ENCODE peak calls at places on chromosomes 4 and X, in five cellular contexts. V, G, R, M and Y are unnamed samples. For H3K27me3, the result is how much of the 10 kb centered on the place peaks cover.

GRCh38 chr4:74056114-74056857 is 17.8 kb upstream of the CXCL3 start:
- DNase-seq in V (no peak), G (no peak), R (no peak), M (no peak), Y (no peak)

GRCh38 chr4:85793256-85793655 is 318.3 kb downstream of the ARHGAP24 start:
- DNase-seq in V (no peak), G (no peak), R (no peak), M (no peak), Y (no peak)

GRCh38 chr4:140061883-140062282 is 92.1 kb downstream of the MAML3 start:
- DNase-seq in V (no peak), G (no peak), R (no peak), M (no peak), Y (no peak)

GRCh38 chrX:20267599-20267923 is 852 bp upstream of the RPS6KA3 start:
- DNase-seq in V (no peak), G (no peak), R (no peak), M (no peak), Y (no peak)

GRCh38 chrX:138858438-138858837 is 146.9 kb upstream of the FGF13 start:
- DNase-seq in V (peak), G (peak), R (no peak), M (no peak), Y (no peak)

GRCh38 chr4:169254546-169254983 is 16.2 kb downstream of the SH3RF1 start:
- DNase-seq in V (peak), G (peak), R (no peak), M (no peak), Y (no peak)

GRCh38 chr4:966266-967112 is 6.9 kb downstream of the DGKQ start:
- DNase-seq in V (no peak), G (no peak), R (peak), M (no peak), Y (no peak)

GRCh38 chr4:139750099-139750498 is 84.5 kb downstream of the MGST2 start:
- DNase-seq in V (no peak), G (no peak), R (no peak), M (no peak), Y (no peak)

GRCh38 chr4:82201805-82202636 is 171.8 kb downstream of the HNRNPD start:
- DNase-seq in V (no peak), G (no peak), R (no peak), M (peak), Y (peak)

GRCh38 chrX:88425739-88426138 is 321.3 kb upstream of the CPXCR1 start:
- DNase-seq in V (no peak), G (no peak), R (no peak), M (no peak), Y (no peak)

GRCh38 chrX:69189972-69190371 is 24.7 kb upstream of the PJA1 start:
- DNase-seq in V (no peak), G (no peak), R (peak), M (no peak), Y (no peak)

GRCh38 chr4:125572601-125573000 is 257.8 kb downstream of the FAT4 start:
- DNase-seq in V (no peak), G (no peak), R (no peak), M (no peak), Y (no peak)

GRCh38 chr4:172657112-172657511 is 511.5 kb upstream of the GALNT7 start:
- DNase-seq in V (no peak), G (no peak), R (no peak), M (no peak), Y (no peak)

GRCh38 chr4:102638621-102639020 is 122.1 kb downstream of the MANBA start:
- DNase-seq in V (no peak), G (no peak), R (no peak), M (no peak), Y (no peak)

GRCh38 chrX:48533165-48533564 is 6.3 kb upstream of the TBC1D25 start:
- DNase-seq in V (no peak), G (no peak), R (no peak), M (no peak), Y (no peak)

GRCh38 chr4:1583859-1584258 is 100.3 kb downstream of the FAM53A start:
- DNase-seq in V (no peak), G (no peak), R (no peak), M (no peak), Y (no peak)

GRCh38 chr4:155005395-155006087 is 202.9 kb upstream of the NPY2R start:
- DNase-seq in V (no peak), G (peak), R (no peak), M (no peak), Y (no peak)

GRCh38 chr4:8274772-8275241 is 5.3 kb downstream of the HTRA3 start:
- DNase-seq in V (peak), G (no peak), R (peak), M (no peak), Y (no peak)

GRCh38 chr4:84878090-84878489 is 88.4 kb downstream of the WDFY3 start:
- DNase-seq in V (peak), G (peak), R (no peak), M (no peak), Y (no peak)

GRCh38 chr4:62196338-62196737 is 996.2 kb downstream of the ADGRL3 start:
- DNase-seq in V (no peak), G (no peak), R (no peak), M (no peak), Y (no peak)

GRCh38 chrX:55160685-55161552 is 59.2 kb upstream of the PAGE5 start:
- DNase-seq in V (peak), G (peak), R (peak), M (peak), Y (peak)

GRCh38 chrX:151722241-151722846 is 6.5 kb downstream of the FATE1 start:
- DNase-seq in V (no peak), G (no peak), R (peak), M (no peak), Y (no peak)

GRCh38 chr4:82431026-82431745 is 796 bp downstream of the ENOPH1 start:
- DNase-seq in V (no peak), G (no peak), R (peak), M (peak), Y (peak)

DNA sequence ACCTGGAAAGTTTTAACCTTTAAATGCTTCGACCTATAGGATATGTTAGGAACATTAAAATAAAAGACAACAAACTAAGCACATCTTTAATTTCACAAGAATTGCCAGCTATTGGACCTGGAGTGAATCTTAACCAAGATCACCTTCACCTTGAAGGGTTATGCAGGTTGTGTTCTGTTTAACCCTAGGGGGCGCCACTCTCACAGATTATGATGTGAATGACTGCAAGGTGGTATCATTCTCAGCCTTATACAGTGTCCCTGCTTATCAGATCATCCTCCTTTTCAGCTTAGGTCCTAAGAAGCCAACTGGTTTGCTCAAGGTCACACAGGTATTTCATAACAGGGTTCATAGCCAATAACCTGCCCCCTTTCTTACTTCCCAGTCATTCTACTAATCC is 23.5 kb downstream of the INTS6L start:
- DNase-seq in V (no peak), G (no peak), R (no peak), M (no peak), Y (peak)
- H3K27me3 ChIP-seq in V (under half), G (under half), R (under half), M (under half), Y (under half)

GRCh38 chr4:182137343-182137742 is 105.9 kb upstream of the TENM3 start:
- DNase-seq in V (no peak), G (no peak), R (no peak), M (no peak), Y (no peak)
- H3K27me3 ChIP-seq in V (under half), G (under half), R (half or more), M (under half), Y (under half)

DNA sequence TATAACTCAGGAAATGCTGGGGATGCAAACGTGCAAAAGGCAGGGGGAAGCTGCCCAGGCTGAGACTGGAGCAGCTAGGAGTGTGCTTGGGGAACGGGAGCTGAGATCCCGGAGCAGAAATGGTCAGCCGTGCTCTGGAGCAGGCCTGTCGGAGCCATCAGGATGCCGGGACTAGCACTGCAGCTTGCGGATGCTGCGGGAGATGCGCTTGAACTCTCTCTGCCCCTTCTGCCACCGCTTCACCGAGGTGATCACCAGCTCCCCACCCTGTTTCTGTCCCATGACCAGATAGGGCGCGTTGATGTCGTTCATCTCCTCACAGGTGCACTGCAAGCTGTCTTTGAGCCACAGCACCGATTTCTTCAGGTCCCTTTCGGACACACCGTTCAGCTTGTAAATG is 7.6 kb downstream of the SFRP2 start:
- DNase-seq in V (no peak), G (no peak), R (no peak), M (no peak), Y (no peak)
- H3K27me3 ChIP-seq in V (under half), G (under half), R (half or more), M (under half), Y (under half)

GRCh38 chr4:136637071-136637777 is 895.1 kb downstream of the PCDH18 start:
- DNase-seq in V (no peak), G (no peak), R (no peak), M (no peak), Y (no peak)
- H3K27me3 ChIP-seq in V (under half), G (under half), R (under half), M (under half), Y (under half)

DNA sequence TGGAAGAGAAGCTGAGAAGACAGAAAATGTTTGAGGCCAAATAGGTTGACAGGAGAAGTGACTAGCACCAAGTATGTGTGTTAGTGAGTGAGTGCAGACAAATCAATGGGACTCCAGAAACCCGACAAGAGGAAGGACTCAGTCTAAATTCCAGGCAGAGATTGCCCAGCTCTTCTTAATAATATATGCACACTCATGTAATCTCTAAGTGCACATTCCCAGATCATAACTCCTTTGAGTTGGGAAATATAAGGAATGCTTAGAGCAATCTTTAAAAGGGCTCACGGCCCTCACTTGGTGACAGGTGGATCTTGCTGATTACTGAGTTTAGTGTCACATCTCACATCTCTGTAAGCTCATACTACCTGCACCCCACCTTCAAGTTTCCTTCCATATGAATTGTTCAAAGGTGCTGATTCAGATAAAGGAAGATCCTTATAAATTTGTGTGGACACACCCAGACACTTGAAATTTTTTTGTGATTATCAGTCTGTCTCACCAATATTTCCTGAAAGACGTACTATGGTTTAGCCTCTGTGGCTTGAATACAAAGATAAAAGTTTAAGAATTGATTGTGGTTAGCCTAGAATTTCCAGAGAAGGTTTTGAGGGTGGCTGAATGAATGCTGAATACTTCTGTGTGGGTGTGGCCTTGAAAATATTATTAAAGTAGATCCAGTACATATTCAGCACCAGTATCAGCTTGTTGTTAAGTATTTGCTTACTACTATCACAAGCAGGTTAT is 205.1 kb upstream of the UGT8 start:
- DNase-seq in V (no peak), G (no peak), R (no peak), M (no peak), Y (no peak)
- H3K27me3 ChIP-seq in V (under half), G (under half), R (under half), M (under half), Y (under half)